ENCODE peak calls at places on chromosomes 2 and 18, in nine cellular contexts. I is mesendoderm; R is BJ; C is astrocyte of the spinal cord; K is GM20000; F is adrenal gland; W is AG04450; L is CD8-positive, alpha-beta T cell; S is progenitor cell of endocrine pancreas. U is an unnamed sample.

GRCh38 chr2:163466583-163466982 is 269.2 kb downstream of the FIGN start:
- DNase-seq in F (no peak), W (no peak), S (no peak), C (no peak), I (no peak), R (no peak), L (no peak), K (no peak), U (no peak)

GRCh38 chr2:150863691-150864090 is 376.2 kb upstream of the RND3 start:
- DNase-seq in K (no peak), C (no peak), F (no peak), L (no peak), W (no peak), I (no peak), S (no peak), R (no peak), U (no peak)

GRCh38 chr18:48787523-48788151 is 163.1 kb downstream of the SMAD7 start:
- DNase-seq in L (no peak), I (no peak), F (peak; percentile 52), W (no peak), K (no peak), C (peak; percentile 32), R (no peak), S (no peak), U (no peak)

GRCh38 chr18:63963610-63964256 is 6.1 kb upstream of the SERPINB8 start:
- DNase-seq in W (peak; percentile 45), C (peak; percentile 76), L (peak; percentile 28), F (peak; percentile 80), K (no peak), S (no peak), R (no peak), I (peak; percentile 76), U (peak; percentile 51)

GRCh38 chr2:105325389-105325963 is 4.1 kb downstream of the TGFBRAP1 start:
- DNase-seq in F (no peak), I (peak; percentile 60), K (no peak), L (no peak), W (no peak), S (no peak), R (peak; percentile 73), C (peak; percentile 64), U (no peak)

GRCh38 chr2:139465789-139466188 is 685.6 kb upstream of the NXPH2 start:
- DNase-seq in W (no peak), R (no peak), C (no peak), L (no peak), I (no peak), K (no peak), F (no peak), S (no peak), U (no peak)

GRCh38 chr2:162967137-162967536 is 128.6 kb upstream of the KCNH7 start:
- DNase-seq in C (no peak), F (no peak), R (no peak), W (no peak), I (peak; percentile 32), K (no peak), S (no peak), L (no peak), U (no peak)

GRCh38 chr2:200523158-200523557 is 2.8 kb upstream of the SGO2 start:
- DNase-seq in R (no peak), F (no peak), W (no peak), S (no peak), I (no peak), K (no peak), C (no peak), L (no peak), U (no peak)

GRCh38 chr2:227154976-227155375 is 9.0 kb downstream of the COL4A4 start:
- DNase-seq in I (no peak), L (no peak), F (peak; percentile 69), S (no peak), C (peak; percentile 29), W (peak; percentile 1), R (peak; percentile 20), K (no peak), U (no peak)

GRCh38 chr2:219469186-219469724 is 29.4 kb upstream of the GMPPA start:
- DNase-seq in C (peak; percentile 53), I (peak; percentile 54), K (no peak), F (no peak), L (no peak), W (no peak), R (no peak), S (no peak), U (no peak)

GRCh38 chr2:242057379-242058040 is 188.0 kb downstream of the RTP5 start:
- DNase-seq in C (no peak), W (no peak), F (no peak), S (no peak), K (peak; percentile 3), L (no peak), R (no peak), I (no peak), U (no peak)

GRCh38 chr2:131419447-131419846 is 55.5 kb upstream of the RAB6D start:
- DNase-seq in C (no peak), S (no peak), I (peak; percentile 44), W (no peak), F (no peak), K (no peak), L (no peak), R (no peak), U (no peak)

GRCh38 chr2:40820319-40820718 is 368.4 kb upstream of the SLC8A1 start:
- DNase-seq in I (no peak), R (no peak), C (peak; percentile 9), K (no peak), L (no peak), W (no peak), F (no peak), S (no peak), U (no peak)

GRCh38 chr2:127103243-127104165 is 3.5 kb downstream of the BIN1 start:
- DNase-seq in C (no peak), S (no peak), R (no peak), W (no peak), L (no peak), I (no peak), F (peak; percentile 65), K (no peak), U (no peak)

GRCh38 chr18:51614967-51615571 is 417.6 kb upstream of the MEX3C start:
- DNase-seq in S (no peak), I (no peak), W (no peak), L (no peak), K (no peak), F (no peak), R (no peak), C (peak; percentile 43), U (no peak)

GRCh38 chr2:58155160-58155778 is 85.9 kb downstream of the FANCL start:
- DNase-seq in F (no peak), W (no peak), R (no peak), I (no peak), L (no peak), K (no peak), C (no peak), S (no peak), U (no peak)

GRCh38 chr2:153963247-153963646 is 91.5 kb downstream of the GALNT13 start:
- DNase-seq in S (no peak), I (no peak), R (no peak), K (no peak), W (no peak), C (peak; percentile 17), F (no peak), L (no peak), U (no peak)

GRCh38 chr2:235709969-235710879 is 216.4 kb downstream of the AGAP1 start:
- DNase-seq in K (no peak), F (no peak), R (no peak), W (no peak), L (no peak), C (no peak), I (no peak), S (no peak), U (no peak)

GRCh38 chr2:208642125-208642779 is 235.7 kb downstream of the PTH2R start:
- DNase-seq in S (no peak), C (no peak), F (no peak), K (no peak), L (no peak), W (no peak), I (no peak), R (no peak), U (no peak)

GRCh38 chr2:222743263-222743865 is 71.9 kb downstream of the MOGAT1 start:
- DNase-seq in K (no peak), I (no peak), F (peak; percentile 56), S (no peak), R (no peak), C (no peak), L (no peak), W (no peak), U (no peak)

GRCh38 chr2:36708119-36708741 is 11.7 kb downstream of the VIT start:
- DNase-seq in F (no peak), I (no peak), L (no peak), C (peak; percentile 11), W (no peak), R (peak; percentile 51), S (no peak), K (no peak), U (no peak)

GRCh38 chr2:196112408-196113039 is 43.9 kb upstream of the DNAH7 start:
- DNase-seq in L (no peak), I (peak; percentile 89), W (peak; percentile 51), F (no peak), K (no peak), S (no peak), C (peak; percentile 84), R (no peak), U (no peak)

GRCh38 chr2:79223539-79223938 is 64.0 kb upstream of the REG3A start:
- DNase-seq in R (no peak), F (no peak), W (no peak), I (no peak), C (no peak), K (no peak), S (no peak), L (no peak), U (no peak)

U was measured in lung.